ENCODE peak calls at places on chromosome 16, in seven cellular contexts. One of them, this sample, is unnamed. For H3K4me1, the result is how much of the 10 kb centered on the place peaks cover.

GRCh38 chr16:81745704-81746558 is 33.2 kb upstream of the PLCG2 start:
- DNase-seq in DND-41: peak
- DNase-seq in mucosa of descending colon: peak
- DNase-seq in tibial nerve: no peak
- DNase-seq in body of pancreas: peak
- DNase-seq in effector memory CD4-positive, alpha-beta T cell: peak
- DNase-seq in neuronal stem cell: no peak
- DNase-seq in this sample: peak

GRCh38 chr16:23145186-23145585 is 4.1 kb downstream of the USP31 start:
- DNase-seq in DND-41: no peak
- DNase-seq in mucosa of descending colon: no peak
- DNase-seq in tibial nerve: no peak
- DNase-seq in body of pancreas: no peak
- DNase-seq in effector memory CD4-positive, alpha-beta T cell: no peak
- DNase-seq in neuronal stem cell: no peak
- DNase-seq in this sample: no peak

GRCh38 chr16:22313876-22314470 is 16.8 kb downstream of the POLR3E start:
- DNase-seq in DND-41: no peak
- DNase-seq in mucosa of descending colon: no peak
- DNase-seq in tibial nerve: no peak
- DNase-seq in body of pancreas: no peak
- DNase-seq in effector memory CD4-positive, alpha-beta T cell: no peak
- DNase-seq in neuronal stem cell: no peak
- DNase-seq in this sample: no peak

GRCh38 chr16:62135903-62136302 is 99.7 kb upstream of the CDH8 start:
- DNase-seq in DND-41: no peak
- DNase-seq in mucosa of descending colon: no peak
- DNase-seq in tibial nerve: no peak
- DNase-seq in body of pancreas: no peak
- DNase-seq in effector memory CD4-positive, alpha-beta T cell: no peak
- DNase-seq in neuronal stem cell: no peak
- DNase-seq in this sample: no peak

GRCh38 chr16:627458-628239 is 3.1 kb upstream of the WFIKKN1 start:
- DNase-seq in DND-41: no peak
- DNase-seq in mucosa of descending colon: peak
- DNase-seq in tibial nerve: no peak
- DNase-seq in body of pancreas: peak
- DNase-seq in effector memory CD4-positive, alpha-beta T cell: no peak
- DNase-seq in neuronal stem cell: no peak
- DNase-seq in this sample: peak

GRCh38 chr16:2150418-2151187 is 2.2 kb downstream of the RAB26 start:
- DNase-seq in DND-41: no peak
- DNase-seq in mucosa of descending colon: peak
- DNase-seq in tibial nerve: no peak
- DNase-seq in body of pancreas: peak
- DNase-seq in effector memory CD4-positive, alpha-beta T cell: no peak
- DNase-seq in neuronal stem cell: no peak
- DNase-seq in this sample: no peak

GRCh38 chr16:21009815-21010214 is 109.2 kb downstream of the LYRM1 start:
- DNase-seq in DND-41: no peak
- DNase-seq in mucosa of descending colon: no peak
- DNase-seq in tibial nerve: no peak
- DNase-seq in body of pancreas: no peak
- DNase-seq in effector memory CD4-positive, alpha-beta T cell: no peak
- DNase-seq in neuronal stem cell: no peak
- DNase-seq in this sample: no peak

GRCh38 chr16:73572135-73572534 is 524.2 kb upstream of the ZFHX3 start:
- DNase-seq in DND-41: no peak
- DNase-seq in mucosa of descending colon: no peak
- DNase-seq in tibial nerve: peak
- DNase-seq in body of pancreas: peak
- DNase-seq in effector memory CD4-positive, alpha-beta T cell: no peak
- DNase-seq in neuronal stem cell: no peak
- DNase-seq in this sample: peak

GRCh38 chr16:75238853-75239371 is 12.5 kb downstream of the BCAR1 start:
- DNase-seq in DND-41: no peak
- DNase-seq in mucosa of descending colon: no peak
- DNase-seq in tibial nerve: no peak
- DNase-seq in body of pancreas: peak
- DNase-seq in effector memory CD4-positive, alpha-beta T cell: no peak
- DNase-seq in neuronal stem cell: no peak
- DNase-seq in this sample: no peak

GRCh38 chr16:61194573-61194972 is 841.7 kb downstream of the CDH8 start:
- DNase-seq in DND-41: no peak
- DNase-seq in mucosa of descending colon: no peak
- DNase-seq in tibial nerve: no peak
- DNase-seq in body of pancreas: no peak
- DNase-seq in effector memory CD4-positive, alpha-beta T cell: no peak
- DNase-seq in neuronal stem cell: no peak
- DNase-seq in this sample: no peak

GRCh38 chr16:19601083-19601976 is 45.8 kb downstream of the VPS35L start:
- DNase-seq in DND-41: peak
- DNase-seq in mucosa of descending colon: no peak
- DNase-seq in tibial nerve: no peak
- DNase-seq in body of pancreas: peak
- DNase-seq in effector memory CD4-positive, alpha-beta T cell: no peak
- DNase-seq in neuronal stem cell: peak
- DNase-seq in this sample: no peak

GRCh38 chr16:81842564-81843242 is 63.6 kb downstream of the PLCG2 start:
- DNase-seq in DND-41: no peak
- DNase-seq in mucosa of descending colon: no peak
- DNase-seq in tibial nerve: no peak
- DNase-seq in body of pancreas: no peak
- DNase-seq in effector memory CD4-positive, alpha-beta T cell: no peak
- DNase-seq in neuronal stem cell: no peak
- DNase-seq in this sample: no peak

GRCh38 chr16:14958323-14958600 is 16.6 kb upstream of the PDXDC1 start:
- DNase-seq in DND-41: no peak
- DNase-seq in mucosa of descending colon: no peak
- DNase-seq in tibial nerve: no peak
- DNase-seq in body of pancreas: no peak
- DNase-seq in effector memory CD4-positive, alpha-beta T cell: no peak
- DNase-seq in neuronal stem cell: no peak
- DNase-seq in this sample: no peak

GRCh38 chr16:48212033-48212432 is 32.1 kb upstream of the LONP2 start:
- DNase-seq in DND-41: no peak
- DNase-seq in mucosa of descending colon: no peak
- DNase-seq in tibial nerve: no peak
- DNase-seq in body of pancreas: no peak
- DNase-seq in effector memory CD4-positive, alpha-beta T cell: no peak
- DNase-seq in neuronal stem cell: no peak
- DNase-seq in this sample: no peak

GRCh38 chr16:55100100-55100499 is 169.4 kb downstream of the IRX5 start:
- DNase-seq in DND-41: peak
- DNase-seq in mucosa of descending colon: no peak
- DNase-seq in tibial nerve: no peak
- DNase-seq in body of pancreas: no peak
- DNase-seq in effector memory CD4-positive, alpha-beta T cell: no peak
- DNase-seq in neuronal stem cell: no peak
- DNase-seq in this sample: no peak

GRCh38 chr16:50997679-50998078 is 153.4 kb downstream of the SALL1 start:
- DNase-seq in DND-41: no peak
- DNase-seq in mucosa of descending colon: no peak
- DNase-seq in tibial nerve: no peak
- DNase-seq in body of pancreas: no peak
- DNase-seq in effector memory CD4-positive, alpha-beta T cell: no peak
- DNase-seq in neuronal stem cell: no peak
- DNase-seq in this sample: no peak

GRCh38 chr16:46911650-46912049 is 27.5 kb downstream of the GPT2 start:
- DNase-seq in DND-41: no peak
- DNase-seq in mucosa of descending colon: no peak
- DNase-seq in tibial nerve: no peak
- DNase-seq in body of pancreas: no peak
- DNase-seq in effector memory CD4-positive, alpha-beta T cell: no peak
- DNase-seq in neuronal stem cell: no peak
- DNase-seq in this sample: no peak

GRCh38 chr16:15593235-15593634 is 49.7 kb downstream of the MARF1 start:
- DNase-seq in DND-41: no peak
- DNase-seq in mucosa of descending colon: no peak
- DNase-seq in tibial nerve: no peak
- DNase-seq in body of pancreas: no peak
- DNase-seq in effector memory CD4-positive, alpha-beta T cell: no peak
- DNase-seq in neuronal stem cell: no peak
- DNase-seq in this sample: no peak

GRCh38 chr16:81394416-81394815 is 50.2 kb upstream of the CMIP start:
- DNase-seq in DND-41: no peak
- DNase-seq in mucosa of descending colon: no peak
- DNase-seq in tibial nerve: no peak
- DNase-seq in body of pancreas: no peak
- DNase-seq in effector memory CD4-positive, alpha-beta T cell: no peak
- DNase-seq in neuronal stem cell: no peak
- DNase-seq in this sample: no peak

GRCh38 chr16:1645914-1646525 is 32.1 kb upstream of the JPT2 start:
- DNase-seq in DND-41: no peak
- DNase-seq in mucosa of descending colon: no peak
- DNase-seq in tibial nerve: no peak
- DNase-seq in body of pancreas: no peak
- DNase-seq in effector memory CD4-positive, alpha-beta T cell: no peak
- DNase-seq in neuronal stem cell: no peak
- DNase-seq in this sample: no peak

GRCh38 chr16:81695431-81695890 is 83.6 kb upstream of the PLCG2 start:
- DNase-seq in DND-41: no peak
- DNase-seq in mucosa of descending colon: no peak
- DNase-seq in tibial nerve: no peak
- DNase-seq in body of pancreas: no peak
- DNase-seq in effector memory CD4-positive, alpha-beta T cell: no peak
- DNase-seq in neuronal stem cell: no peak
- DNase-seq in this sample: no peak

GRCh38 chr16:56481468-56482112 is 30.2 kb downstream of the OGFOD1 start:
- DNase-seq in DND-41: no peak
- DNase-seq in mucosa of descending colon: no peak
- DNase-seq in tibial nerve: no peak
- DNase-seq in body of pancreas: no peak
- DNase-seq in effector memory CD4-positive, alpha-beta T cell: no peak
- DNase-seq in neuronal stem cell: no peak
- DNase-seq in this sample: no peak

GRCh38 chr16:21663889-21664647 is at the start of gene OTOA:
- DNase-seq in DND-41: no peak
- DNase-seq in mucosa of descending colon: no peak
- DNase-seq in tibial nerve: no peak
- DNase-seq in body of pancreas: peak
- DNase-seq in effector memory CD4-positive, alpha-beta T cell: no peak
- DNase-seq in neuronal stem cell: no peak
- DNase-seq in this sample: no peak

GRCh38 chr16:85913141-85913601 is 14.2 kb downstream of the IRF8 start:
- DNase-seq in DND-41: no peak
- DNase-seq in mucosa of descending colon: no peak
- DNase-seq in tibial nerve: no peak
- DNase-seq in body of pancreas: no peak
- DNase-seq in effector memory CD4-positive, alpha-beta T cell: no peak
- DNase-seq in neuronal stem cell: no peak
- DNase-seq in this sample: no peak

GRCh38 chr16:85913688-85914422 is 14.9 kb downstream of the IRF8 start:
- DNase-seq in DND-41: no peak
- DNase-seq in mucosa of descending colon: no peak
- DNase-seq in tibial nerve: no peak
- DNase-seq in body of pancreas: no peak
- DNase-seq in effector memory CD4-positive, alpha-beta T cell: no peak
- DNase-seq in neuronal stem cell: no peak
- DNase-seq in this sample: no peak

GRCh38 chr16:85916141-85916890 is 17.4 kb downstream of the IRF8 start:
- DNase-seq in DND-41: no peak
- DNase-seq in mucosa of descending colon: peak
- DNase-seq in tibial nerve: no peak
- DNase-seq in body of pancreas: peak
- DNase-seq in effector memory CD4-positive, alpha-beta T cell: no peak
- DNase-seq in neuronal stem cell: no peak
- DNase-seq in this sample: peak

GRCh38 chr16:85915125-85915845 is 16.3 kb downstream of the IRF8 start:
- DNase-seq in DND-41: no peak
- DNase-seq in mucosa of descending colon: no peak
- DNase-seq in tibial nerve: no peak
- DNase-seq in body of pancreas: peak
- DNase-seq in effector memory CD4-positive, alpha-beta T cell: no peak
- DNase-seq in neuronal stem cell: no peak
- DNase-seq in this sample: no peak

GRCh38 chr16:85914423-85914794 is 15.4 kb downstream of the IRF8 start:
- DNase-seq in DND-41: no peak
- DNase-seq in mucosa of descending colon: no peak
- DNase-seq in tibial nerve: no peak
- DNase-seq in body of pancreas: no peak
- DNase-seq in effector memory CD4-positive, alpha-beta T cell: no peak
- DNase-seq in neuronal stem cell: no peak
- DNase-seq in this sample: no peak
- H3K4me1 ChIP-seq in DND-41: under half
- H3K4me1 ChIP-seq in mucosa of descending colon: under half
- H3K4me1 ChIP-seq in tibial nerve: under half
- H3K4me1 ChIP-seq in body of pancreas: under half
- H3K4me1 ChIP-seq in effector memory CD4-positive, alpha-beta T cell: under half
- H3K4me1 ChIP-seq in neuronal stem cell: under half
- H3K4me1 ChIP-seq in this sample: under half

GRCh38 chr16:27786221-27786848 is 236.4 kb downstream of the KATNIP start:
- DNase-seq in DND-41: no peak
- DNase-seq in mucosa of descending colon: no peak
- DNase-seq in tibial nerve: no peak
- DNase-seq in body of pancreas: no peak
- DNase-seq in effector memory CD4-positive, alpha-beta T cell: no peak
- DNase-seq in neuronal stem cell: no peak
- DNase-seq in this sample: no peak
- H3K4me1 ChIP-seq in DND-41: under half
- H3K4me1 ChIP-seq in mucosa of descending colon: under half
- H3K4me1 ChIP-seq in tibial nerve: under half
- H3K4me1 ChIP-seq in body of pancreas: under half
- H3K4me1 ChIP-seq in effector memory CD4-positive, alpha-beta T cell: under half
- H3K4me1 ChIP-seq in neuronal stem cell: under half
- H3K4me1 ChIP-seq in this sample: under half

DNA sequence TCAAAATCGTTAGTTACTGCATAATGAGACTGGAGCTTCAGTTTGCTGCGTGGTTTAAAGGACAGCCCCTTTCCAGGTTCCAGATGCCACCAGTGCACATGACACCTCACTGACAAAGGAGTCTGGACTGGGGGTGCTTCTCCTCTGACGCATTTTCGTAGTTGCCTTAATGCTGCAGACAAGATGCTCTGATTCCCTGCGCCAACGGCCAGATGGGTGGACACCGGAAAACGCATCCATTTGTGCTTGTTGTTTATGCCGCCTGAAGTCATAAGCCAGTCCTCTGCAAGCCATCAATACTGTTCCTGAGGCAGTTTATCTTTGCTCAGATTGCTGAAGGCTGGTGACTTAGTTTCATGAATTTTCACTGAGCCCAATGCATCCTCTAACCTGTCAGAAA is 16.0 kb downstream of the FBXO31 start:
- DNase-seq in DND-41: no peak
- DNase-seq in mucosa of descending colon: peak
- DNase-seq in tibial nerve: no peak
- DNase-seq in body of pancreas: no peak
- DNase-seq in effector memory CD4-positive, alpha-beta T cell: no peak
- DNase-seq in neuronal stem cell: no peak
- DNase-seq in this sample: no peak
- H3K4me1 ChIP-seq in DND-41: under half
- H3K4me1 ChIP-seq in mucosa of descending colon: under half
- H3K4me1 ChIP-seq in tibial nerve: under half
- H3K4me1 ChIP-seq in body of pancreas: under half
- H3K4me1 ChIP-seq in effector memory CD4-positive, alpha-beta T cell: under half
- H3K4me1 ChIP-seq in neuronal stem cell: under half
- H3K4me1 ChIP-seq in this sample: under half

GRCh38 chr16:24235806-24236205 is 20.3 kb upstream of the CACNG3 start:
- DNase-seq in DND-41: no peak
- DNase-seq in mucosa of descending colon: no peak
- DNase-seq in tibial nerve: no peak
- DNase-seq in body of pancreas: no peak
- DNase-seq in effector memory CD4-positive, alpha-beta T cell: no peak
- DNase-seq in neuronal stem cell: no peak
- DNase-seq in this sample: no peak
- H3K4me1 ChIP-seq in DND-41: under half
- H3K4me1 ChIP-seq in mucosa of descending colon: under half
- H3K4me1 ChIP-seq in tibial nerve: under half
- H3K4me1 ChIP-seq in body of pancreas: under half
- H3K4me1 ChIP-seq in effector memory CD4-positive, alpha-beta T cell: under half
- H3K4me1 ChIP-seq in neuronal stem cell: under half
- H3K4me1 ChIP-seq in this sample: under half

GRCh38 chr16:57893559-57894389 is 77.2 kb downstream of the CNGB1 start:
- DNase-seq in DND-41: no peak
- DNase-seq in mucosa of descending colon: no peak
- DNase-seq in tibial nerve: no peak
- DNase-seq in body of pancreas: peak
- DNase-seq in effector memory CD4-positive, alpha-beta T cell: no peak
- DNase-seq in neuronal stem cell: no peak
- DNase-seq in this sample: peak
- H3K4me1 ChIP-seq in DND-41: under half
- H3K4me1 ChIP-seq in mucosa of descending colon: under half
- H3K4me1 ChIP-seq in tibial nerve: under half
- H3K4me1 ChIP-seq in body of pancreas: under half
- H3K4me1 ChIP-seq in effector memory CD4-positive, alpha-beta T cell: under half
- H3K4me1 ChIP-seq in neuronal stem cell: under half
- H3K4me1 ChIP-seq in this sample: under half

This sample was measured in lung.